ENCODE peak calls at places on chromosome 22, in four cellular contexts. J is HepG2, L is K562, Y is GM12878. I is an unnamed sample.

GRCh38 chr22:45204751-45205623 is 35.7 kb downstream of the KIAA0930 start:
- DNase-seq in J (no peak), Y (no peak), L (no peak), I (no peak)

GRCh38 chr22:33465554-33465953 is 407.4 kb upstream of the SYN3 start:
- DNase-seq in L (no peak), J (no peak), Y (no peak), I (no peak)

GRCh38 chr22:40240671-40241070 is 62.9 kb downstream of the TNRC6B start:
- DNase-seq in J (no peak), Y (no peak), L (no peak), I (no peak)

GRCh38 chr22:42814215-42814614 is 42.9 kb downstream of the ARFGAP3 start:
- DNase-seq in J (peak; percentile 42), Y (peak; percentile 12), L (no peak), I (no peak)

GRCh38 chr22:30181459-30182353 is 64.9 kb downstream of the LIF start:
- DNase-seq in J (no peak), L (no peak), Y (no peak), I (no peak)

GRCh38 chr22:30643055-30643875 is 7.7 kb downstream of the SLC35E4 start:
- DNase-seq in J (no peak), Y (no peak), L (no peak), I (no peak)

GRCh38 chr22:45818130-45819085 is 146.8 kb downstream of the ATXN10 start:
- DNase-seq in J (peak; percentile 16), L (no peak), Y (no peak), I (no peak)

GRCh38 chr22:45804986-45805325 is 133.3 kb downstream of the ATXN10 start:
- DNase-seq in Y (no peak), J (peak; percentile 4), L (no peak), I (no peak)

GRCh38 chr22:23365961-23366360 is 185.7 kb downstream of the BCR start:
- DNase-seq in Y (no peak), J (no peak), L (no peak), I (no peak)

GRCh38 chr22:40432625-40433024 is 62.2 kb downstream of the SGSM3 start:
- DNase-seq in L (no peak), J (no peak), Y (no peak), I (no peak)

GRCh38 chr22:44391481-44392445 is 79.0 kb upstream of the SHISAL1 start:
- DNase-seq in J (no peak), L (no peak), Y (no peak), I (no peak)

GRCh38 chr22:31206896-31207687 is 5.0 kb upstream of the LIMK2 start:
- DNase-seq in L (no peak), Y (no peak), J (no peak), I (no peak)

GRCh38 chr22:41648431-41648830 is 27.3 kb downstream of the XRCC6 start:
- DNase-seq in Y (no peak), L (no peak), J (no peak), I (no peak)

GRCh38 chr22:22431271-22432220 is 77.0 kb downstream of the ZNF280B start:
- DNase-seq in L (peak; percentile 99), Y (no peak), J (peak; percentile 49), I (peak; percentile 85)

GRCh38 chr22:22835892-22836291 is 51.7 kb upstream of the IGLL5 start:
- DNase-seq in Y (no peak), L (no peak), J (no peak), I (no peak)

GRCh38 chr22:39362932-39363331 is 13.1 kb downstream of the SYNGR1 start:
- DNase-seq in L (no peak), J (no peak), Y (no peak), I (no peak)

GRCh38 chr22:40818192-40818746 is 877 bp downstream of the SLC25A17 start:
- DNase-seq in L (no peak), J (no peak), Y (no peak), I (no peak)

GRCh38 chr22:50053861-50054260 is 4.2 kb downstream of the TTLL8 start:
- DNase-seq in L (no peak), Y (no peak), J (no peak), I (no peak)

GRCh38 chr22:44348963-44349950 is 36.5 kb upstream of the SHISAL1 start:
- DNase-seq in L (no peak), J (no peak), Y (no peak), I (no peak)

GRCh38 chr22:25841775-25842174 is 99.8 kb downstream of the MYO18B start:
- DNase-seq in Y (no peak), J (no peak), L (no peak), I (no peak)

GRCh38 chr22:50713571-50714056 is 24.4 kb upstream of the ACR start:
- DNase-seq in J (no peak), L (no peak), Y (no peak), I (no peak)

GRCh38 chr22:31637938-31638618 is 23.9 kb downstream of the PISD start:
- DNase-seq in J (no peak), Y (no peak), L (no peak), I (no peak)

GRCh38 chr22:26579331-26579886 is 10.5 kb downstream of the TPST2 start:
- DNase-seq in J (no peak), Y (peak; percentile 30), L (no peak), I (no peak)

GRCh38 chr22:41517172-41518047 is 26.9 kb downstream of the POLR3H start:
- DNase-seq in J (peak; percentile 27), Y (no peak), L (peak; percentile 43), I (peak; percentile 81)

GRCh38 chr22:22463855-22464540 is 44.5 kb downstream of the ZNF280B start:
- DNase-seq in Y (no peak), J (peak; percentile 62), L (peak; percentile 99), I (peak; percentile 83)

GRCh38 chr22:44389181-44389580 is 76.4 kb upstream of the SHISAL1 start:
- DNase-seq in L (no peak), J (no peak), Y (no peak), I (no peak)

GRCh38 chr22:42841444-42841843 is 15.6 kb downstream of the ARFGAP3 start:
- DNase-seq in L (no peak), Y (no peak), J (no peak), I (no peak)

GRCh38 chr22:21940521-21940920 is 12.1 kb downstream of the PPM1F start:
- DNase-seq in Y (no peak), J (no peak), L (no peak), I (no peak)

GRCh38 chr22:34804588-34804987 is 261.4 kb upstream of the ISX start:
- DNase-seq in Y (no peak), L (no peak), J (no peak), I (no peak)

GRCh38 chr22:46777609-46777970 is 15.1 kb downstream of the TBC1D22A start:
- DNase-seq in L (no peak), J (no peak), Y (no peak), I (no peak)

GRCh38 chr22:26887916-26888315 is 230.5 kb downstream of the MIAT start:
- DNase-seq in Y (no peak), J (no peak), L (no peak), I (no peak)

GRCh38 chr22:46934746-46935491 is 172.5 kb downstream of the TBC1D22A start:
- DNase-seq in J (peak; percentile 84), L (peak; percentile 53), Y (peak; percentile 17), I (no peak)

GRCh38 chr22:26646158-26646557 is 11.2 kb upstream of the MIAT start:
- DNase-seq in Y (no peak), L (no peak), J (no peak), I (no peak)

GRCh38 chr22:45218974-45219373 is 21.7 kb downstream of the KIAA0930 start:
- DNase-seq in J (no peak), L (no peak), Y (peak; percentile 20), I (no peak)

GRCh38 chr22:40407021-40407761 is 36.8 kb downstream of the SGSM3 start:
- DNase-seq in L (no peak), J (no peak), Y (no peak), I (no peak)

DNA sequence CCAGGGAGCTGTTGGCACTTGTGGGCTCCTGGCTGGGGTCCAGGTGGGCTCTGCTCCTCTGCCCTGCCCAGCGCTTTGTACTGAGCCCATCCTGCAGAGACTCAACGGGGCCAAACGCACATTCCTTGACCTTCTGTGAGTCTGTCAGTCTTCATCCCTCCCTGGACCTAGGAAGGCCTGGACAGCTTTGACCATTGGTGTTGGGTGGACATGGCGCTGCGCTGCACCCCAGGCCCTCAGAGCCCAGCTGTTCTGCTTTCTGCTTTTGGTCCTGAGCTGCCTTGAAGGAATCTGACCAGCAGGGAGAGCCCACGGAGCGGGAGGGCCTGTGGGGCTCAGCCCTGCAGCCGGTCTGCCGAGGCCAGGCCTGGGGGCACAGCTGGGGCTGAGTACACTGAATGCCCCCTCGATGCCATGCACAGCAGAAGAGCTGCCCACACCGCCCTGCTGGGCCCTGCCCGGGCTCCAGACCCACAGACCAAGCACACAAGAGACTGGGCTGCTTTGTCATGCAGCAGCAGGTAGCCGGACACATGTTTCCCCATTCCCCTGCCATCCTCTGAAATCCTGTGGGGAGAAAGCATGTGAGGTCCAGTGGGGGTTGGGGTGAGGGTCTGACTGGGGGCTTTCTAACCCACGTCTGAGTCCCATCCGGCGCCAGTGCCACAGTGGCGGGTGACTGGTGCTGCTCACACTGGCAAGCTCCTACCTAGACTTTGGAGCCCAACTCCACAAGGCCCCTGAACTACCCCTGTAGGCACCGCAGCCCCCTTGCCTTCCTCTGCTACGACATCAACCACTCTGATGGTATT is 24.1 kb upstream of the CCDC188 start:
- DNase-seq in J (no peak), L (no peak), Y (no peak), I (no peak)
- TF ChIP-seq SP1 in J (no peak), L (no peak), Y (no peak), I (no peak)

GRCh38 chr22:19105456-19105855 is 16.8 kb downstream of the DGCR2 start:
- DNase-seq in J (no peak), L (no peak), Y (no peak), I (no peak)
- TF ChIP-seq TARDBP in J (no peak), L (no peak), Y (no peak), I (no peak)

GRCh38 chr22:17946691-17947367 is 77.5 kb downstream of the MICAL3 start:
- DNase-seq in J (no peak), Y (no peak), L (no peak), I (no peak)
- TF ChIP-seq FOXM1 in J (no peak), Y (no peak), L (no peak), I (no peak)

DNA sequence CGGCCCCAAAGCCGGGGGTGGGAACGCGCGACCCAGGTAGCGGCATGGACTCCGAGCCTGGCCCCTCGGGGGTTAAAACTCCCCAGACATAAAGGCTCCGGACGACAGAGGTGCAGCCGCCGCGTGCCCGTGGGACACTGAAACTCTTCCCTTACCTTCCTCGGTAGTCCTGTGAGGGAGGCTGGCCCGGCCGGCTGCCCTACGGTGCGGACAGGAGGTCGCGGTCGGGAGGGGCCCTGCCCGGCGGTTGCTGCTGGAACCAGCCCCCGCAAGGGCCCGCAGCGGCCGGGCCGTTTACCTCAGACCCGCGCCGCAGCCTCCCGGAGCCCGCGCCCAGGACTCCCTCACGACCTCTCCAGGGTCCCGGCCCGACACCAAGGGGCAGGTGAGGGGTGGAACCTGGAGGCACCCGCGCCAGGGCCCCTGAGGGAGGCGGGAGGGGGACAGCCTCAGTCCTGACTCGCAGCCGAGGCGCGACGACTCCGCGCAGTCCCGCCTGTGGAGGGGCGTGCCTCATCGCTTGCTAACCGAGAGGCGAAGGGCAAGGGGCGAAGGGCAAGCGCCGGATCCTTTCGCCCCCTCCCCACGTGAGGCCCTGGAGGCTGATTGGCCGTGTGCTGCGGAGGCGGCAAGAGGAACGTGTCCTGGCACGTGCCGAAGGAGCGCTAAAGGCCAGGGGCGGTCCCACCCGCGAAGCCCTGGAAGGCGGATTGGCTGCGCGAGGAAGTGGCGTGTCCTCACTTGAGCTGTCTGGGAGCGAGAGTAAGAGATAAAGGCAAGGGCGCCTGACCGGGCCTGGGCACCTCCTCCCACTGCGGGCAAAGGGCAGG is at the start of gene UPB1:
- DNase-seq in J (no peak), Y (no peak), L (no peak), I (no peak)
- TF ChIP-seq SP1 in J (no peak), Y (no peak), L (no peak), I (no peak)